ENCODE peak calls at places on chromosomes 7 and 10, in five cellular contexts. F is stimulated activated CD8-positive, alpha-beta memory T cell treated with anti-CD3 and anti-CD28 coated beads, Interleukin-2, amount 100 ng/mL, for 1 hour; R is activated T-cell treated with anti-CD3 and anti-CD28 coated beads for 1 hour; Z is B cell; N is hepatic stellate cell. T is an unnamed sample.
A peak's percentile ranks its signal among the peaks of the same experiment; 100 is the strongest.

GRCh38 chr7:102152672-102153585 is 133.7 kb upstream of the SH2B2 start:
- DNase-seq in F (no peak), R (no peak), Z (no peak), N (peak; percentile 24), T (no peak)

GRCh38 chr10:105969884-105970377 is 1194.6 kb downstream of the SORCS1 start:
- DNase-seq in F (no peak), R (no peak), Z (no peak), N (no peak), T (no peak)

GRCh38 chr7:55013851-55014250 is 5.0 kb upstream of the EGFR start:
- DNase-seq in F (no peak), R (no peak), Z (no peak), N (no peak), T (no peak)

GRCh38 chr7:55513849-55514248 is 58.5 kb downstream of the VOPP1 start:
- DNase-seq in F (no peak), R (no peak), Z (no peak), N (no peak), T (no peak)

GRCh38 chr7:93757421-93757820 is 133.1 kb downstream of the TFPI2 start:
- DNase-seq in F (no peak), R (no peak), Z (no peak), N (no peak), T (no peak)

GRCh38 chr10:124755581-124755980 is 11.4 kb upstream of the FAM53B start:
- DNase-seq in F (no peak), R (no peak), Z (no peak), N (no peak), T (no peak)

GRCh38 chr7:53191836-53192443 is 156.5 kb downstream of the POM121L12 start:
- DNase-seq in F (no peak), R (no peak), Z (no peak), N (no peak), T (no peak)

GRCh38 chr10:30384051-30384674 is 35.1 kb upstream of the MTPAP start:
- DNase-seq in F (no peak), R (no peak), Z (no peak), N (no peak), T (no peak)

GRCh38 chr7:99340659-99341058 is 15.0 kb downstream of the ARPC1A start:
- DNase-seq in F (no peak), R (no peak), Z (no peak), N (peak; percentile 56), T (no peak)

GRCh38 chr7:129765352-129765751 is 153.8 kb downstream of the NRF1 start:
- DNase-seq in F (no peak), R (no peak), Z (no peak), N (no peak), T (no peak)

GRCh38 chr10:119454231-119454804 is 88.2 kb downstream of the RGS10 start:
- DNase-seq in F (no peak), R (no peak), Z (no peak), N (no peak), T (no peak)